ENCODE peak calls at places on chromosomes 16 and 17, in five cellular contexts. S is brain microvascular endothelial cell, K is heart left ventricle, M is cardiac muscle cell, O is BJ. W is an unnamed sample.

GRCh38 chr17:45225964-45226530 is 4.4 kb downstream of the FMNL1 start:
- DNase-seq in S (no peak), K (peak; percentile 81), M (no peak), O (no peak), W (no peak)

GRCh38 chr16:66298571-66299120 is 67.8 kb upstream of the CDH5 start:
- DNase-seq in S (no peak), K (no peak), M (no peak), O (no peak), W (no peak)

GRCh38 chr17:7846765-7847661 is 7.9 kb upstream of the TMEM88 start:
- DNase-seq in S (no peak), K (no peak), M (no peak), O (no peak), W (no peak)

GRCh38 chr17:45361976-45362375 is 45.2 kb upstream of the MAP3K14 start:
- DNase-seq in S (no peak), K (no peak), M (no peak), O (no peak), W (no peak)

GRCh38 chr16:80084163-80084562 is 456.6 kb upstream of the DYNLRB2 start:
- DNase-seq in S (no peak), K (no peak), M (no peak), O (no peak), W (no peak)

GRCh38 chr17:38981640-38982039 is 14.4 kb upstream of the FBXO47 start:
- DNase-seq in S (no peak), K (no peak), M (no peak), O (no peak), W (no peak)

GRCh38 chr17:49578963-49579500 is 3.4 kb downstream of the NXPH3 start:
- DNase-seq in S (no peak), K (no peak), M (no peak), O (no peak), W (no peak)

GRCh38 chr17:28882154-28882895 is 15.2 kb downstream of the FLOT2 start:
- DNase-seq in S (no peak), K (no peak), M (no peak), O (no peak), W (no peak)

GRCh38 chr17:38745545-38745944 is 2.6 kb downstream of the PCGF2 start:
- DNase-seq in S (no peak), K (no peak), M (no peak), O (no peak), W (no peak)

GRCh38 chr16:50469744-50470301 is 78.4 kb upstream of the NKD1 start:
- DNase-seq in S (no peak), K (peak; percentile 42), M (peak; percentile 57), O (no peak), W (no peak)

GRCh38 chr16:80367037-80367658 is 173.6 kb upstream of the DYNLRB2 start:
- DNase-seq in S (no peak), K (no peak), M (no peak), O (no peak), W (no peak)

GRCh38 chr16:30104492-30104891 is 8.5 kb upstream of the YPEL3 start:
- DNase-seq in S (no peak), K (no peak), M (no peak), O (no peak), W (no peak)

GRCh38 chr17:14355556-14355955 is 54.7 kb downstream of the HS3ST3B1 start:
- DNase-seq in S (no peak), K (no peak), M (no peak), O (no peak), W (no peak)

GRCh38 chr17:32323046-32323445 is 18.9 kb downstream of the C17orf75 start:
- DNase-seq in S (no peak), K (no peak), M (no peak), O (no peak), W (no peak)

GRCh38 chr16:1470543-1471251 is 4.1 kb downstream of the CLCN7 start:
- DNase-seq in S (peak; percentile 53), K (peak; percentile 68), M (no peak), O (no peak), W (no peak)

GRCh38 chr17:70078549-70078948 is 3.5 kb downstream of the KCNJ16 start:
- DNase-seq in S (no peak), K (no peak), M (no peak), O (no peak), W (no peak)

DNA sequence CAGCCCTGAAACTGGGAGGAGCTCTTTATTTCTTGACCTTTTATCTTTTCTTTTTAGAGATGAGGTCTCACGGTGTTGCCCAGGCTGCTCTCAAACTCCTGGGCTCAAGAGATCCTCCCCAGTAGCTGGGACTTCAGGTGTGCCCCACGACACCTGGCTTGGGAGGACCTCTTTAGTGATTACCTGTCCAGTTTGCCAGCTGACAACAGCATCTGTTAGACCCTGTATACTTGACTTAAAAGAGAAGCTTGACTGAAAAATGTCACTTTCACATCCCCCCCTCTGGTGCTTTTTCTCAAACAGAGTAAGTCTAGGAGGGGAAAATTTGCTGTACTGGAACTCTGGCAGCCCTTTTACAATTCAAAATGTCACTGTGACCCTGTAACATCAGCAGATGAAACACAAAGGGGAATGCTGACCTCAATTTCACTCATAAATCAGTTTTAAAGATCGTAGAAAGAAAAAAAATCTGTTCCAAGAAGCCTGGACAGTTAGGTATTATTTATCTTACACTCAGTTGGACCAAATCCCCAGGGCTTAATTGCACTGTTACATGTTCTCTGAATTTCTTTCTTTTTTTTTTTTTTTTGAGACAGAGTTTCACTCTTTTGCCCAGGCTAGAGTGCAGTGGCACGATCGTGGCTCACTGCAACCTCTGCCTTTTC is 1.8 kb upstream of the ERN1 start:
- DNase-seq in S (no peak), K (no peak), M (no peak), O (no peak), W (no peak)
- H3K4me3 ChIP-seq in S (no peak overlapping the region), K (no peak overlapping the region), M (no peak overlapping the region), O (no peak overlapping the region), W (no peak overlapping the region)

GRCh38 chr17:82679586-82680465 is 18.7 kb downstream of the RAB40B start:
- DNase-seq in S (no peak), K (peak; percentile 13), M (no peak), O (no peak), W (no peak)
- TF ChIP-seq CTCF in S (no peak), K (no peak), M (no peak), O (no peak), W (no peak)

DNA sequence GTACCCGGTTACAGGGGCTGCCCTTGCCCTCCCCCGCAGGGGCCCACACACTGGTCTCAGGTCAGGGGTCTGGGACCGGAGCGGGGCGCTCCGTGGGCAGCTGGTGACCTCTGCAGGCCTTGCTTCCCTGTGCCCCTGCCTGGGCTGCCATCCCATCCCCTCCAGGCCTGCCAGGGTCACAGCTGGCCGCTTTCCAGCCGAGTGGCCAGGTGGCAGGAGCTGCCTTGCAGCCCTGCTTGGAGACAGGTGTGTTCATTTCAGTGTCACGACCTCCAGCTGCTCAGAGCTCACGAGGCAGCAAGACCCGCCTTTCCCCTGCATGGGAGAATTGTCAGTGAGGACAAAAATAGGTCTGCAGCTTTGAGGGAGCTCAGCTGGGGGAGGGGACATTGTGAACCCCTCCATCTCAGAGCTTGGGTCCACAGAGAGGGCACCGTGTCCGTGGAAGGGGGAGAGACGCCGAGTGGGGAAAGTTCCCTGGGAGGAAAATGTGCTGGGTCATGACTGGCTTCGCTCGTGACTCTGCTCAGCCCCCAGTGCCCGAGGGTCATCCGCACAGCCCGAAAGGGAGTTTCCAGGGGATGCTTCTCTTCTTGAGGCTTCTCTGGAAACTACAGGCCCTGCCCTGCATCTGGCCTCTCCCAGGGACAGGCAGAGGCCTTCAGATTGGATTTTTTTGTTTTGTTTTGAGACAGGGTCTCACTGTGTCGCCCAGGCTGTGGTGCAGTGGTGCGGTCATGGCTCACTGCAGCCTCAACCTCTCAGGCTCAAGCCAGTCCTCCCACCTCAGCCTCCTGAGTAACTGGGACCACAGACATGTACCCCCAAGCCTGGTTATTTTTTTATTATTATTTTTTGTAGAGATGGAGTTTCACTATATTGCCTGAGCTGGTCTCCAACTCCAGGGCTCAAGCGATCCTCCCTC is 10.0 kb upstream of the GSE1 start:
- DNase-seq in S (no peak), K (no peak), M (no peak), O (no peak), W (no peak)
- H3K4me3 ChIP-seq in S (no peak overlapping the region), K (no peak overlapping the region), M (no peak overlapping the region), O (no peak overlapping the region), W (no peak overlapping the region)

DNA sequence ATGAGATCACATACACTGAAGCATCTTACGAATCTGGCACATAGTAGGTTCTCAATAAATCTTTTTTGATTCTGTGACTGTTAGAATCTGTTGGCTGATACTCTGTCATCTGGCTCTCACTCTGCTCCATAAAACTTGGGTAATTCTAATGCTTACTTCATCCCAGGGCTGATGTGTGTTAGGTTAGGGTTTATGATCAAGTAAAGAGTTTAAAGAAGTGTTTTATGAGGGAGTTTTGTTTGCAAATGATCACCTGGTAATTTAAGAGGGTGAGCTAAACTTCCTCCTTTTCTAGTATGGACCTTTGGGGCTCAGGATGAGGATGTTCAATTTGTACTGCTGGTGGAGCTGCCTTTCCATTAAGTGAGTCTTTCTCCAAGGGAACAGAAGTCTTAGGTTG is 364.1 kb downstream of the WWOX start:
- DNase-seq in S (no peak), K (no peak), M (no peak), O (no peak), W (no peak)
- TF ChIP-seq CTCF in S (no peak), K (no peak), M (no peak), O (no peak), W (no peak)

GRCh38 chr16:10657925-10658324 is 36.8 kb downstream of the TEKT5 start:
- DNase-seq in S (no peak), K (no peak), M (no peak), O (no peak), W (no peak)
- H3K4me3 ChIP-seq in S (no peak overlapping the region), K (no peak overlapping the region), M (no peak overlapping the region), O (no peak overlapping the region), W (no peak overlapping the region)

GRCh38 chr16:24906901-24907300 is 61.1 kb downstream of the SLC5A11 start:
- DNase-seq in S (no peak), K (no peak), M (no peak), O (no peak), W (no peak)

GRCh38 chr16:24909856-24910255 is 64.1 kb downstream of the SLC5A11 start:
- DNase-seq in S (no peak), K (no peak), M (no peak), O (no peak), W (no peak)

GRCh38 chr16:24908716-24909115 is 63.0 kb downstream of the SLC5A11 start:
- DNase-seq in S (no peak), K (no peak), M (no peak), O (no peak), W (no peak)

DNA sequence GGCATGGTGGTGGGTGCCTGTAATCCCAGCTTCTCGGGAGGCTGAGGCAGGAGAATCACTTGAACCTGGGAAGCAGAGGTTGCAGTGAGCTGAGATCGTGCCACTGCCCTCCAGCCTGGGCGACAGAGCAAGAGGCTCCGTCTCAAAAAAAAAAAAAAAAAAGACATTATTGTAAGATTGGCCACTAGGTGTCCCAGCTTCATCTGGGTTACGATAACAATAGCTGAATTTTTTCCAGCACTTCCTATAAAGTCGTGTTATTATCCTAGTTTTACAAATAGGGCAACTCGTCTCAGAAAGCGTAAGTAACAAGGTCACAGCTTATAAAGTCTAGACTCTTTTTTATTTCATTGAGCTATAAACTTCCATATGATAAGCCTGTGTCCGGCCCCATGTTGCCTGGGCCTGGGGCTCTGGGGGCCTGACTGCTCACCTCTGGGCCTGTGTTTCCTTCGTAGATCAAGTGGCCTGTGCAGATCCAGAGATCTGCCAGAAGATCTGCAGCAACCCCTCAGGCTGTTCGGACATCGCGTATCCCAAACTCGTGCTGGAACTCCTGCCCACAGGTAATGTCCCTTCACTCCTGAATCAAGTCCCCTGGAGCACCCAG is 60.5 kb downstream of the SLC5A11 start:
- DNase-seq in S (no peak), K (no peak), M (no peak), O (no peak), W (peak; percentile 5)
- TF ChIP-seq CTCF in S (peak; percentile 58), K (peak; percentile 48), M (peak; percentile 50), O (peak; percentile 58), W (peak; percentile 30)